ENCODE peak calls at places on chromosomes 5 and 9, in four cellular contexts. G is adrenal gland, M is fibroblast of lung, R is upper lobe of right lung. J is an unnamed sample.
A peak's percentile ranks its signal among the peaks of the same experiment; 100 is the strongest.

GRCh38 chr9:92468206-92468605 is 14.1 kb downstream of the ASPN start:
- DNase-seq in G (no peak), M (no peak), R (no peak), J (no peak)

GRCh38 chr5:14574891-14575496 is 6.6 kb upstream of the OTULINL start:
- DNase-seq in G (no peak), M (no peak), R (no peak), J (no peak)

GRCh38 chr5:91434348-91434747 is 51.2 kb upstream of the ARRDC3 start:
- DNase-seq in G (no peak), M (no peak), R (no peak), J (no peak)

GRCh38 chr5:80937591-80937990 is 22.6 kb upstream of the RASGRF2 start:
- DNase-seq in G (no peak), M (peak; percentile 13), R (no peak), J (no peak)

GRCh38 chr5:136308396-136308795 is 56.9 kb downstream of the TRPC7 start:
- DNase-seq in G (no peak), M (no peak), R (no peak), J (peak; percentile 8)

GRCh38 chr9:27440888-27441740 is 83.0 kb upstream of the IFNK start:
- DNase-seq in G (no peak), M (no peak), R (no peak), J (no peak)

GRCh38 chr5:137743031-137743640 is 7.2 kb upstream of the KLHL3 start:
- DNase-seq in G (peak; percentile 75), M (peak; percentile 84), R (no peak), J (peak; percentile 70)

GRCh38 chr5:1931590-1932138 is 48.9 kb upstream of the IRX4 start:
- DNase-seq in G (no peak), M (no peak), R (peak; percentile 64), J (peak; percentile 7)

GRCh38 chr5:157602505-157602904 is 26.9 kb upstream of the ADAM19 start:
- DNase-seq in G (no peak), M (no peak), R (no peak), J (no peak)

GRCh38 chr5:68086443-68086842 is 129.1 kb upstream of the PIK3R1 start:
- DNase-seq in G (peak; percentile 56), M (no peak), R (no peak), J (no peak)

GRCh38 chr9:83434254-83434653 is 103.9 kb downstream of the FRMD3 start:
- DNase-seq in G (no peak), M (no peak), R (no peak), J (no peak)

GRCh38 chr5:31410089-31410488 is 121.8 kb downstream of the DROSHA start:
- DNase-seq in G (no peak), M (no peak), R (no peak), J (no peak)

GRCh38 chr5:31416547-31416946 is 115.3 kb downstream of the DROSHA start:
- DNase-seq in G (no peak), M (no peak), R (no peak), J (no peak)

GRCh38 chr5:31412324-31412723 is 119.6 kb downstream of the DROSHA start:
- DNase-seq in G (no peak), M (no peak), R (no peak), J (no peak)

GRCh38 chr5:31413030-31413812 is 118.7 kb downstream of the DROSHA start:
- DNase-seq in G (peak; percentile 85), M (no peak), R (no peak), J (no peak)

DNA sequence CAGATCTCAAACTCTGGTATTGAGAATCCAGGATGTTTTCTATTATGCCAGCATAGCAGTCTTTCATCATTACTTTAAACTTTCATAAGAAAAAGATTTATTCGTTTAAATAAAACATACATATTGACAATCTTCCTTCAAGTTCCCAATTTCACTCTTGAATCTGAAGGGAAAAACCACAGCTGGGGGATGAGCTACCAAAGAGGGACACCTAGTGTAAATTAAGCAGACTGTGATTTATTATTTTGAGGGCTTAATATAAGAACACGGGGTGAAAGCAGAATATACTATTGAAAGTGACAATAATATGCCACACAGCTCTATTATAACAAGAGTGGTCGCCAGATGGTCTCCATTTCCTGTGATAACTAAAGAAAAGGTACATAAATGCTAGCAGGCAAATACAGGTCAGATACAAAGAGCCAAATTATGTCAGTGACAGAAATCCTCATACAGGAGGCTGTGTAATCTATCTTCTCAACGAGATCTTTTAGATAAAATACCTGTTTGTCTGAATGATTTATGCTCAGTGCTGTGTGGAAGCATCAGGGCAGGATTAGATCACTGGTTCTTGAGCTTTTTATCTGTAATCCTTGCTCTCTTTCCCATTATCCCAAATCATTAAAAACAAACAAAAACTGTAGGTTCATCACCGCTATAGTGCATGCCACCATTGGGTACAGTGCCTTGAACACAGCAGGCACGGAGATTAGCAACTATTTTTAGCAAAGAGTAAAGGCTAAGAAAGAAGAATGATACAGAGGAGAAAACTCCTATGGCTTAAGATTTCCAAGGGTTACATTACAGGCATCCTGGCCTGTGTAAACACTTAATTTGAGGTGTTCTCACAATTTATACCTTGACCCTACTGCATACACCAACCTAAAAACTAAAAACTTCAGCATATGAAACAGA is 116.6 kb downstream of the DROSHA start:
- DNase-seq in G (no peak), M (no peak), R (no peak), J (no peak)
- TF ChIP-seq CTCF in G (no peak), M (no peak), R (no peak), J (peak; percentile 32)

DNA sequence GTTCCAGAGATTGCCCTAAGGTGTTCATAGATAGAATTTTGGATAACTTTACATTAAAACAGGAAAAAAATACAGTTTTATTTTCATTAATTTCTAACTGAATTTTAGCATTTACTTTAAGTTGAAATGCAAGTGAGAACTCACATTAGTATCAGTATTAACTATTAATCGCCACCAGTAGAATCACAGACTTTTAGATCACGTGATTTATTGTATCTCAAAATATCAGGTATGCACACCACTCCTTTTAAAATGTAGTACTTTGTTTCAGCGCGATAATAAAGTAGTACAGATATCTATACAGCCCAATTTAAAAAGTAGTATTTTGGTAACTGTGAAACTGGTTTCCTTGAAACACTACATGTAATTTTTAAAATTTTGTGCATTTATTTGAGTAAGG is 978.7 kb downstream of the DNAH5 start:
- DNase-seq in G (no peak), M (no peak), R (no peak), J (no peak)
- H3K4me1 ChIP-seq in G (no peaks in the 10 kb centered on the region), M (no peaks in the 10 kb centered on the region), R (no peaks in the 10 kb centered on the region), J (no peaks in the 10 kb centered on the region)

GRCh38 chr9:131731237-131731995 is 8.5 kb downstream of the RAPGEF1 start:
- DNase-seq in G (no peak), M (no peak), R (no peak), J (no peak)
- H3K4me3 ChIP-seq in G (no peak overlapping the region), M (no peak overlapping the region), R (no peak overlapping the region), J (no peak overlapping the region)

GRCh38 chr9:72254881-72255545 is 105.8 kb downstream of the GDA start:
- DNase-seq in G (no peak), M (no peak), R (no peak), J (no peak)
- TF ChIP-seq CTCF in G (no peak), M (no peak), R (no peak), J (no peak)

GRCh38 chr9:136626740-136627642 is 35.7 kb upstream of the EGFL7 start:
- DNase-seq in G (no peak), M (no peak), R (no peak), J (peak; percentile 21)
- H3K4me1 ChIP-seq in G (peaks cover 15% of the 10 kb centered on the region), M (peaks cover 9% of the 10 kb centered on the region), R (peaks cover 44% of the 10 kb centered on the region), J (peaks cover 9% of the 10 kb centered on the region)

GRCh38 chr9:137303031-137303892 is 1.2 kb upstream of the NRARP start:
- DNase-seq in G (no peak), M (no peak), R (peak; percentile 66), J (peak; percentile 10)
- H3K4me3 ChIP-seq in G (peak overlapping the region; percentile 55), M (no peak overlapping the region), R (peak overlapping the region; percentile 49), J (no peak overlapping the region)

GRCh38 chr9:95447660-95448420 is 68.9 kb downstream of the PTCH1 start:
- DNase-seq in G (no peak), M (no peak), R (no peak), J (no peak)

GRCh38 chr9:95449016-95449415 is 67.8 kb downstream of the PTCH1 start:
- DNase-seq in G (no peak), M (no peak), R (no peak), J (no peak)

GRCh38 chr9:95446984-95447383 is 69.8 kb downstream of the PTCH1 start:
- DNase-seq in G (no peak), M (no peak), R (no peak), J (no peak)

GRCh38 chr9:95444160-95444559 is 72.6 kb downstream of the PTCH1 start:
- DNase-seq in G (no peak), M (no peak), R (no peak), J (no peak)

DNA sequence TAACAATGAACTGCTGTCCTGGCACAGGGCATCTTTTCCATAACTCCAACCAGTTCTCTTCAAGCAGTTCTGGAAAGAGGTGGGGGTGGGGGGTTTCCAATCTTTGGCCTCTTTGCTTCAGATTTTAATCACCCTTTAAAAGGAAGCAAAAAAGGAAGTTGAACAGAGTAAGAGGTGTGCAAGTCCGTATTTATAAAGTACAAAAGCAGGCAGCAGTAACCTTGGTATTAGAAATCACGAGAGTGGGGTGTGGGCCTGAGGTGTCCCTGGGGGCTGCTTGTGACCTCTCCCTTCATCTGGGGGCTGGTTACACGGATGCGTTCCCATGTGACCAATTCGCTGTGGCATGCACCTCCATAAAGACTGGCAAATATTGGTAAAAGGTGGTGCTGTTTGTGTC is 70.5 kb downstream of the PTCH1 start:
- DNase-seq in G (no peak), M (no peak), R (no peak), J (no peak)
- TF ChIP-seq CTCF in G (no peak), M (no peak), R (no peak), J (no peak)

GRCh38 chr9:87827341-87827740 is 55.3 kb upstream of the SPATA31E1 start:
- DNase-seq in G (no peak), M (no peak), R (no peak), J (no peak)
- H3K4me1 ChIP-seq in G (no peaks in the 10 kb centered on the region), M (no peaks in the 10 kb centered on the region), R (no peaks in the 10 kb centered on the region), J (no peaks in the 10 kb centered on the region)

J was measured in BE2C.